ENCODE peak calls at places on chromosomes 13 and 19, in four cellular contexts. O, B, T and X are unnamed samples.

GRCh38 chr19:51439021-51439465 is 19.2 kb downstream of the SIGLEC8 start:
- DNase-seq in B (peak; percentile 16), T (no peak), O (no peak), X (no peak)

GRCh38 chr19:4049432-4049831 is 17.3 kb downstream of the ZBTB7A start:
- DNase-seq in B (no peak), O (no peak), T (no peak), X (no peak)

GRCh38 chr19:5205388-5205787 is 135.2 kb downstream of the PTPRS start:
- DNase-seq in T (no peak), O (no peak), B (no peak), X (no peak)

GRCh38 chr19:41261474-41262190 is 2.5 kb upstream of the HNRNPUL1 start:
- DNase-seq in T (no peak), O (no peak), B (peak; percentile 14), X (no peak)

GRCh38 chr19:55390461-55390880 is 4.7 kb downstream of the RPL28 start:
- DNase-seq in O (no peak), T (no peak), B (no peak), X (no peak)

GRCh38 chr19:46579286-46579944 is 21.7 kb upstream of the CALM3 start:
- DNase-seq in B (no peak), T (no peak), O (no peak), X (no peak)

GRCh38 chr19:58450836-58451357 is 525 bp upstream of the ZNF324B start:
- DNase-seq in B (peak; percentile 23), O (no peak), T (peak; percentile 58), X (no peak)

GRCh38 chr13:35926859-35927530 is 204.2 kb downstream of the DCLK1 start:
- DNase-seq in B (peak; percentile 59), O (peak; percentile 47), T (no peak), X (no peak)

GRCh38 chr13:40221460-40222201 is 444.8 kb downstream of the FOXO1 start:
- DNase-seq in O (peak; percentile 38), T (peak; percentile 43), B (peak; percentile 66), X (no peak)

GRCh38 chr13:80339578-80339840 is 1.4 kb downstream of the SPRY2 start:
- DNase-seq in B (no peak), O (no peak), T (no peak), X (no peak)

GRCh38 chr19:28341810-28342350 is 871.1 kb downstream of the UQCRFS1 start:
- DNase-seq in O (no peak), B (no peak), T (no peak), X (no peak)

GRCh38 chr19:3632739-3633558 is 6.4 kb upstream of the CACTIN start:
- DNase-seq in O (no peak), T (no peak), B (no peak), X (no peak)

GRCh38 chr13:77028202-77028601 is 1.2 kb upstream of the FBXL3 start:
- DNase-seq in T (no peak), O (peak; percentile 63), B (no peak), X (peak; percentile 67)

GRCh38 chr13:113592571-113592970 is 8.0 kb downstream of the TFDP1 start:
- DNase-seq in T (no peak), O (peak; percentile 8), B (no peak), X (no peak)

GRCh38 chr13:43397110-43397509 is 373.7 kb downstream of the DNAJC15 start:
- DNase-seq in B (no peak), O (no peak), T (no peak), X (no peak)

GRCh38 chr19:46896076-46896794 is 35.4 kb downstream of the ARHGAP35 start:
- DNase-seq in B (no peak), O (no peak), T (no peak), X (no peak)

GRCh38 chr19:42764836-42765235 is 642 bp downstream of the PSG8 start:
- DNase-seq in O (no peak), B (no peak), T (no peak), X (no peak)

GRCh38 chr13:108306768-108307332 is 37.3 kb downstream of the TNFSF13B start:
- DNase-seq in T (no peak), B (no peak), O (no peak), X (no peak)

GRCh38 chr13:44300895-44301638 is 72.6 kb upstream of the SERP2 start:
- DNase-seq in O (peak; percentile 52), T (peak; percentile 84), B (no peak), X (no peak)

GRCh38 chr19:485583-486236 is 10.6 kb upstream of the MADCAM1 start:
- DNase-seq in B (peak; percentile 29), T (peak; percentile 82), O (no peak), X (peak; percentile 70)

GRCh38 chr13:37144661-37145060 is 39.2 kb upstream of the CSNK1A1L start:
- DNase-seq in O (no peak), B (no peak), T (no peak), X (no peak)

GRCh38 chr19:55668603-55669348 is 6.2 kb upstream of the EPN1 start:
- DNase-seq in T (no peak), O (no peak), B (no peak), X (no peak)

GRCh38 chr13:76016799-76017198 is 380.7 kb downstream of the LMO7 start:
- DNase-seq in B (no peak), T (peak; percentile 13), O (no peak), X (no peak)

DNA sequence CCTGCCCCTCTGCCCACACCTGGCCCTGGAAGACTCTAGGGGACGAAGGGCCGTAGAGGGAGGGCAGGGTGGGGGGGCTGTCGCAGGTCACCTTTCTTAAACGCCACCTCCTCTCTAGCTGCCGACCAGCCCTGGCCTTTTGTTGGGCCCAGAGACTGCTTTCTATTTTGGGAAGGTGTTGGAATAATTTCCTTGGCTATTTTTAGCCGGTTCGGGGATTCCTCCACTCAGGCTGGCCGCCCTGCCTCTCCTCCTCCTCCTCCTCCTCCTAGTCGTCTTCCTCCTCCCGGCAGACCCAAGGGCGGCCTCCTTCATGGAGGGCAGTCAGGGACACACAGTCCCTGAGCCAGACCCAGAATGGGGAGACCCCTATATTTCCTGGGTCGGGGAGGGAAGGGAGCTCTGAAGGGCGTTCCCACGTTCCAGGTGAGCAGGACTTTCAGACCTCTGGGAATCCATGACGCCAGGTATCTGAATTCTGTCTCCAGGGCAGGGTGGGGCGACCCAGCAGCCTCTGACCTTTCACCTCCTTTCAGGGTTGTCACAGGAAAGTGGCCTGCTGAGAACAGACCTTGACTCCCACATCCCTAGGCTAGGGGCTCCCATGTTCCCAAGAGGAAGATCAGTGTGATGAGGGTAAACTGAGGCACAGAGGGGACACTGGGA is 19.9 kb downstream of the GADD45B start:
- DNase-seq in T (no peak), B (no peak), O (peak; percentile 46), X (no peak)
- H3K27ac ChIP-seq in T (peak overlapping the region; percentile 70), B (peak overlapping the region; percentile 71), O (peak overlapping the region; percentile 78), X (peak overlapping the region; percentile 95)

GRCh38 chr19:11381535-11382369 is 2.4 kb downstream of the EPOR start:
- DNase-seq in T (peak; percentile 52), O (peak; percentile 64), B (peak; percentile 16), X (peak; percentile 81)

GRCh38 chr19:11383706-11384048 is 437 bp downstream of the EPOR start:
- DNase-seq in B (no peak), O (no peak), T (no peak), X (no peak)

GRCh38 chr19:11382898-11383705 is 1.0 kb downstream of the EPOR start:
- DNase-seq in O (no peak), T (peak; percentile 63), B (peak; percentile 14), X (no peak)

GRCh38 chr19:11387154-11388034 is 3.3 kb upstream of the EPOR start:
- DNase-seq in T (no peak), O (no peak), B (no peak), X (no peak)

DNA sequence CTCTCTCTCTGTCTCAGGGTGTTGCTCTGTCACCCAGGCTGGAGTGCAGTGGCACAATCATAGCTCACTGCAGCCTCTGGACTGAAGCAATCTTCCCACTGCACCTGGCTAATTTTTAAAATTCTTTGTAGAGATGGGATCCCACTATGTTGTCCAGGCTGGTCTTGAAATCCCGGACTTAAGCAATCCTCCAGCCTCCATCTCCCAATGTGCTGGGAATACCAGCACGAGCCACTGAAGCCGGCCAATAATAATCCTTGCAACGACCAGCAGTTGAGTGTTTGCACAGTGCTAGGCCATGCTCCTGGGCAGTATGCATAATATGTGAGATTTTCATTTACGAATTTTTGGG is 640 bp upstream of the EPOR start:
- DNase-seq in T (no peak), B (no peak), O (no peak), X (no peak)
- H3K4me1 ChIP-seq in T (peaks cover 37% of the 10 kb centered on the region), B (no peaks in the 10 kb centered on the region), O (peaks cover 19% of the 10 kb centered on the region), X (peaks cover 29% of the 10 kb centered on the region)

GRCh38 chr13:33263484-33263883 is 22.1 kb downstream of the STARD13 start:
- DNase-seq in T (no peak), O (no peak), B (no peak), X (no peak)

GRCh38 chr13:33262554-33262953 is 23.0 kb downstream of the STARD13 start:
- DNase-seq in B (no peak), O (no peak), T (no peak), X (no peak)

GRCh38 chr13:33262069-33262487 is 23.5 kb downstream of the STARD13 start:
- DNase-seq in O (peak; percentile 32), T (no peak), B (no peak), X (no peak)

GRCh38 chr13:33263976-33264619 is 21.5 kb downstream of the STARD13 start:
- DNase-seq in B (no peak), O (no peak), T (no peak), X (no peak)

GRCh38 chr13:33262997-33263396 is 22.6 kb downstream of the STARD13 start:
- DNase-seq in O (no peak), T (no peak), B (no peak), X (no peak)
- TF ChIP-seq CTCF in O (no peak), T (no peak), B (no peak), X (no peak)

GRCh38 chr19:10389863-10390262 is 9.5 kb upstream of the TYK2 start:
- DNase-seq in T (no peak), O (no peak), B (no peak), X (no peak)
- H3K27ac ChIP-seq in T (no peak overlapping the region), O (no peak overlapping the region), B (no peak overlapping the region), X (no peak overlapping the region)